ENCODE peak calls at places on chromosomes 3 and 15, in eight cellular contexts. B is GM12878, A is endothelial cell of umbilical vein, P is A549, T is HepG2, N is HCT116, V is K562, Z is H1. E is an unnamed sample.

GRCh38 chr3:7875858-7876442 is 625.7 kb upstream of the LMCD1 start:
- DNase-seq in B (no peak), A (peak), P (no peak), T (no peak), N (peak), V (no peak), Z (no peak), E (no peak)

GRCh38 chr3:170528731-170529130 is 57.1 kb downstream of the SLC7A14 start:
- DNase-seq in B (no peak), A (no peak), P (no peak), T (no peak), N (no peak), V (no peak), Z (no peak), E (no peak)

GRCh38 chr15:90016721-90017120 is 15.6 kb downstream of the ZNF710 start:
- DNase-seq in B (no peak), A (no peak), P (no peak), T (no peak), N (no peak), V (no peak), Z (no peak), E (no peak)

GRCh38 chr15:68896178-68896577 is 34.1 kb upstream of the SPESP1 start:
- DNase-seq in B (no peak), A (no peak), P (no peak), T (no peak), N (no peak), V (no peak), Z (no peak), E (no peak)

GRCh38 chr3:49867871-49868321 is 1.8 kb downstream of the CAMKV start:
- DNase-seq in B (no peak), A (peak), P (peak), T (peak), N (no peak), V (peak), Z (no peak), E (peak)

GRCh38 chr15:101004986-101005747 is 86.0 kb downstream of the LRRK1 start:
- DNase-seq in B (no peak), A (no peak), P (peak), T (no peak), N (no peak), V (no peak), Z (no peak), E (no peak)

GRCh38 chr3:80213076-80213475 is 445.3 kb upstream of the ROBO1 start:
- DNase-seq in B (no peak), A (no peak), P (no peak), T (no peak), N (no peak), V (no peak), Z (no peak), E (no peak)

GRCh38 chr3:42756681-42757213 is 16.3 kb downstream of the CCDC13 start:
- DNase-seq in B (no peak), A (no peak), P (no peak), T (no peak), N (no peak), V (no peak), Z (no peak), E (no peak)

GRCh38 chr3:94862703-94863102 is 799.8 kb downstream of the NSUN3 start:
- DNase-seq in B (no peak), A (no peak), P (peak), T (peak), N (no peak), V (no peak), Z (no peak), E (peak)

GRCh38 chr15:36332301-36332700 is 247.1 kb upstream of the CDIN1 start:
- DNase-seq in B (no peak), A (no peak), P (no peak), T (no peak), N (no peak), V (no peak), Z (no peak), E (no peak)

GRCh38 chr15:90864507-90864906 is 3.9 kb upstream of the FURIN start:
- DNase-seq in B (no peak), A (no peak), P (no peak), T (no peak), N (no peak), V (peak), Z (no peak), E (peak)

GRCh38 chr3:8856721-8857120 is 87.3 kb upstream of the OXTR start:
- DNase-seq in B (no peak), A (no peak), P (no peak), T (no peak), N (no peak), V (no peak), Z (no peak), E (no peak)

GRCh38 chr3:172194702-172195392 is 155.5 kb downstream of the FNDC3B start:
- DNase-seq in B (no peak), A (peak), P (peak), T (no peak), N (peak), V (no peak), Z (no peak), E (no peak)

GRCh38 chr15:58229297-58229768 is 91.2 kb downstream of the AQP9 start:
- DNase-seq in B (no peak), A (no peak), P (no peak), T (peak), N (no peak), V (peak), Z (no peak), E (no peak)

GRCh38 chr15:41332788-41333527 is at the start of gene NUSAP1:
- DNase-seq in B (no peak), A (no peak), P (no peak), T (peak), N (no peak), V (no peak), Z (no peak), E (peak)

GRCh38 chr3:16855497-16855896 is 29.3 kb upstream of the PLCL2 start:
- DNase-seq in B (no peak), A (no peak), P (no peak), T (no peak), N (no peak), V (no peak), Z (no peak), E (no peak)

GRCh38 chr15:62739082-62739481 is 303.5 kb upstream of the TPM1 start:
- DNase-seq in B (no peak), A (no peak), P (peak), T (no peak), N (peak), V (no peak), Z (no peak), E (no peak)

GRCh38 chr3:34292605-34293300 is 494.3 kb downstream of the PDCD6IP start:
- DNase-seq in B (no peak), A (no peak), P (no peak), T (no peak), N (no peak), V (no peak), Z (no peak), E (peak)

GRCh38 chr3:133527306-133527705 is 46.2 kb upstream of the CDV3 start:
- DNase-seq in B (no peak), A (no peak), P (no peak), T (no peak), N (no peak), V (no peak), Z (no peak), E (no peak)

GRCh38 chr3:161818106-161818505 is 321.5 kb downstream of the OTOL1 start:
- DNase-seq in B (no peak), A (no peak), P (no peak), T (no peak), N (no peak), V (no peak), Z (no peak), E (no peak)

GRCh38 chr3:30810617-30811016 is 83.8 kb downstream of the GADL1 start:
- DNase-seq in B (no peak), A (no peak), P (no peak), T (no peak), N (no peak), V (no peak), Z (no peak), E (no peak)

GRCh38 chr15:74433592-74434259 is at the start of gene SEMA7A:
- DNase-seq in B (peak), A (peak), P (peak), T (peak), N (peak), V (peak), Z (peak), E (peak)

GRCh38 chr15:35696767-35697231 is 150.8 kb upstream of the DPH6 start:
- DNase-seq in B (no peak), A (peak), P (peak), T (peak), N (peak), V (no peak), Z (no peak), E (no peak)

GRCh38 chr15:66985653-66986052 is 79.7 kb upstream of the SMAD3 start:
- DNase-seq in B (no peak), A (no peak), P (no peak), T (no peak), N (no peak), V (peak), Z (no peak), E (no peak)

GRCh38 chr15:66986951-66987350 is 78.5 kb upstream of the SMAD3 start:
- DNase-seq in B (no peak), A (no peak), P (no peak), T (no peak), N (no peak), V (peak), Z (no peak), E (no peak)

GRCh38 chr15:66981746-66982145 is 83.7 kb upstream of the SMAD3 start:
- DNase-seq in B (no peak), A (no peak), P (no peak), T (no peak), N (no peak), V (peak), Z (no peak), E (no peak)

GRCh38 chr15:66982816-66983215 is 82.6 kb upstream of the SMAD3 start:
- DNase-seq in B (no peak), A (no peak), P (no peak), T (no peak), N (no peak), V (peak), Z (no peak), E (no peak)

DNA sequence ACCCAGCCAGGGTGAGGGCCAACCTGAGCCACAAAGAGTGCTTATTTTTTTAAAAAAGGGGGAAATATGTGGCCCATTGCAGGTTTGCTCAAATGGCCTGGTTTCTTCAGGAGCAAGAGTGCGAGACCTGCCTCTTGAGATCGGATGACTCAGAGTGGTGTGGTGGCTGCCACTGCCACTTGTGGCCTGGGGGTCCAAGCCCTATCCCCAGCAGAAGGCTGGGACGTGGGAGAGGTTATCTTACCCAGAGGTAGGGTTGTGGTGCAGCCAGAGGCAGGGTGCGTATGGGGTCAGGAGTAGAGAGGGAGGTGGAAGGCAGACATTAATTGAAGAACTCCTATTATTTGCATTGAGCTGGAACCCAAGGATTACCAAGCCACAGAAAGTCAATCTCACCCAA is 83.2 kb upstream of the SMAD3 start:
- DNase-seq in B (no peak), A (no peak), P (no peak), T (no peak), N (no peak), V (peak), Z (no peak), E (no peak)
- TF ChIP-seq POLR2A in B (no peak), A (no peak), P (no peak), T (no peak), N (no peak), V (no peak), Z (no peak), E (no peak)

DNA sequence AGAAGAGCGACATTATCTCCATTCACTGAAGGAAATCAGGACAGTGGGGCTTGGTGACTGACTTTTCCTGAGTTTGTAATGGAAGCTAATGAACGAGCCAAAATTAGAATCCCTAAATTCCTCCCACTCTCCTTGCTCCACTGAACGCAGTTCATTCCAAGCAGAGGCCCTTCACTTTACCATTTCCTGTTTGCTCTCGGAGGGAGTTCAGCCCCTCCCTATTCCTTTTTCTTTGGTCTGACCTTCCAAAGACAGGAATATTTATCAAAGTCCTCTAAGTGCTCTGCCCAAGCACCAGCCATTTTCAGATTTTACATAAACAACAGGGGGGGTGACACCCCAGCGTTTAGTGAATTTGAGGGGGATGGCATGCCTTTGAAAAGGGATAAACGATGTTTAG is 24.0 kb upstream of the PTPRG start:
- DNase-seq in B (no peak), A (no peak), P (no peak), T (no peak), N (no peak), V (no peak), Z (no peak), E (no peak)
- TF ChIP-seq MAX in B (no peak), A (no peak), P (no peak), T (no peak), N (no peak), V (no peak), Z (no peak), E (no peak)

GRCh38 chr3:53645754-53646153 is 151.3 kb downstream of the CACNA1D start:
- DNase-seq in B (no peak), A (no peak), P (no peak), T (no peak), N (no peak), V (no peak), Z (no peak), E (no peak)
- TF ChIP-seq POLR2A in B (no peak), A (no peak), P (no peak), T (no peak), N (no peak), V (no peak), Z (no peak), E (no peak)

DNA sequence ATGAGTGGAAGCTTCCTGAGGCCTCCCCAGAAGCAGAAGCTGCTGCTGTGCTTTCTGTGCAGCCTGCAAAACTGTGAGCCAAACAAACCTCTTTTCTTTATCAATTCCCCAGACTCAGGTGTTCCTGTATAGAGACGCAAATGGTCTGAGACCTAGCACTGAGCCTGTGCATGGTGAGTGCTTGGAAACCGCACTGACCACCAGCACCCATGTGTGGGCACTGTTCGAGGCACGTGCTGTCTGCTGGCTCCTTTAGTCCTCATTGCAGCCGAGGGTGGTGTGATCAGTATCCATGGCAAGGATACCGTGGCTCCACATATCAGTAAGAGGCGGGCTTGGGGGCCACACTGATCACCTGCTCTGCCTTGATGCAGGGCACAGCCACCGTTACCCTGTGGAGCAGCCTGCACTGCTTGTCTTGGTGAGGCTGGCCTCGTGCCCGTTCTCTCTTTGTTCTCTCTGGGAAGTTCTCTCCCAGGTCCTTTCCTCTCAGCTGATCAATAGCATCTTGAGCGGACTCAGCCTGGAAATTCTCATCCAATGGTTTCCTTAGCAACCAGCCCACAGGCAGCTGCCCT is 101.0 kb downstream of the PLXNA1 start:
- DNase-seq in B (no peak), A (no peak), P (no peak), T (no peak), N (no peak), V (no peak), Z (no peak), E (no peak)
- TF ChIP-seq MAX in B (no peak), A (no peak), P (no peak), T (no peak), N (peak), V (no peak), Z (peak), E (no peak)

GRCh38 chr15:39584266-39584659 is 3.4 kb downstream of the THBS1 start:
- DNase-seq in B (no peak), A (no peak), P (no peak), T (no peak), N (no peak), V (no peak), Z (no peak), E (no peak)

GRCh38 chr15:39584662-39585393 is 3.9 kb downstream of the THBS1 start:
- DNase-seq in B (no peak), A (peak), P (no peak), T (no peak), N (no peak), V (no peak), Z (no peak), E (no peak)

GRCh38 chr15:39585871-39586301 is 5.0 kb downstream of the THBS1 start:
- DNase-seq in B (no peak), A (no peak), P (no peak), T (no peak), N (no peak), V (no peak), Z (no peak), E (no peak)

GRCh38 chr15:39586387-39587171 is 5.7 kb downstream of the THBS1 start:
- DNase-seq in B (no peak), A (peak), P (no peak), T (no peak), N (no peak), V (no peak), Z (no peak), E (no peak)

GRCh38 chr15:39585394-39585841 is 4.5 kb downstream of the THBS1 start:
- DNase-seq in B (no peak), A (peak), P (no peak), T (no peak), N (no peak), V (no peak), Z (no peak), E (no peak)
- TF ChIP-seq POLR2A in B (no peak), A (peak), P (no peak), T (no peak), N (no peak), V (no peak), Z (peak), E (no peak)

DNA sequence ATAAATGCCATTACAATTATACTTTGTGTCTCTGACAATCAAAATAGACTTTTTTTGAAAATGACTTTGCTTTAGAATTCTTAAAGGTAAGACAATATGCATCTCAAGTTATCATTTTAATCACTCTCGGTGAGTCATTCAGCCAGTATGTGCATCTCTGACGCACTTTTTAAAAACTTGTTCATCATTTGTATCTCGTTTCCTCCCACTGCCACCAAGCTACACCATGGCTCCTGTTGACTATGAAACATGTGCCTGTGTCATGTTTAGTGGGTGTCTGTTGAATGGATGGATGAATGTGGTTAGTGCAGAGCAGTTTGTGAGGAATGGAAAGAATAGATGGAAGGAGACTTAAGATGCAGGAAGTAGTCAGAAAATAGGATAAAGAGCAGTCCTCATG is 68.6 kb downstream of the ARPP21 start:
- DNase-seq in B (no peak), A (no peak), P (peak), T (no peak), N (no peak), V (no peak), Z (no peak), E (no peak)
- TF ChIP-seq MAX in B (no peak), A (no peak), P (no peak), T (no peak), N (no peak), V (no peak), Z (no peak), E (no peak)

DNA sequence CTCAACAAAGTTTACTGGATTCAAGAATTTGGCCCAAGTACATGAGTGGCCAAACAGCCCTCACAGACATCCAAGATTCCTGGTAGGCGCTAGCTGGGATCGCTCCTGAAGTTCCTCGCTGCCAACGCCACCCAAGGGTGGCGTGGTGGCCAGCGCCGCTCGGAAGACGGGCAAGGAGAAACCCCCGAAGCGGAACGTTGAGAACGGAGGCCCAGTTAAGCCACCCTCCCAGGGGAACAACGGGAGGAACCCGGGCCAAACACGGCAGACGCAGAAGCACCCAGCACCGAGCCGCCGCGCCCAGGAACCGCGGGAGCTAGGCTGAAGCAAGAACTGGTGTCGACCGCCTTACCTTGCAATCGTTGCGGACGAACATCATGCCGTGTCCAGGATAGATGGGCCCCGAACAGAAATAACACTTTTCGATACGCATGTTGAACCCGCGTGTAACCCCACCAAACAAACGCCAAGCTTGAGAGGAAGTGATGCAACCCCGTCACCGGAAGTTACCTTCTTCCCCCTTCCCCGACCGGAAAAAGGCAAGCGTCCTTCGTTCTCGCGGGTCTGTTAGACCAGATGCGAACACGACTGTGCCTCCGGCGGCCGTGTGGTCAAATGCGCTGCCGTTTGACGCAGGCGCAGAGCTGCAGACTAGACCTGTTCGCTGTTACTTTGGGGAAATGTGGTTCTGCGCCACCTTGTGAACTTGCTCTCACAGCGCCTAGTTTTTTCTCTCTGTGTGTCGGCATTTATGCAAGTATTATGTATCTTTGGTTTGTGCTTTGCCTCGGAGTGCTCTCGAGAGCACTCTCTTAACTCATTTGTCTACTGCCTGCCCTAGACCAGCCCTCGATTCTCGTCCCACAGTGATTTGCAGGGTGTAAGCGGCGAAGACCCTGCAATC is at the start of gene RSL24D1:
- DNase-seq in B (peak), A (peak), P (peak), T (peak), N (peak), V (peak), Z (peak), E (peak)
- TF ChIP-seq POLR2A in B (peak), A (peak), P (peak), T (peak), N (peak), V (peak), Z (peak), E (peak)

DNA sequence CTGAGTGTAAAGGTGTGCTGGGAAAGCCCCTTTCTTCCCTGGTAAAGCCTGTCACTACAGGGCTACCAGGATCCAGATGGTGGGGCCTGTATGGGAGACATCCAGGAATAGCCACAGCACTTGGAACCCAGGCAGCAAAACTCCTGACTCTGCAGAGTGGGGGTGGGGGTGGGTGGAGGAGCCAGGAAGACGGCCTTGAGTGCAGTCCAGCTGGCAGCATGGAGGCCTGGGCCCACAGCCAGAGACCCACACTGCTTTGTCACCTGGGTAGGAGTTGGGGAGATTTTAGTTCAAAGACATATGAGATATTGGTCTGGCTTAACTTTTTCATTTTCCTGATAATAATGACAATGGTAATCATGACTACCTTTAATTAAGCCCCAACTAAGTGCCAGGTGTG is 116.7 kb upstream of the MRPS22 start:
- DNase-seq in B (no peak), A (no peak), P (no peak), T (no peak), N (no peak), V (no peak), Z (no peak), E (no peak)
- TF ChIP-seq MAX in B (no peak), A (no peak), P (no peak), T (no peak), N (no peak), V (no peak), Z (no peak), E (no peak)

E was measured in NB4.